ENCODE peak calls at places on chromosomes 12 and 14, in six cellular contexts. C is pancreas, L is astrocyte, X is transverse colon, N is hepatocyte, T is MCF 10A. M is an unnamed sample.

GRCh38 chr12:111597731-111598636 is 1.1 kb downstream of the ATXN2 start:
- DNase-seq in X (peak; percentile 58), L (no peak), C (peak; percentile 53), N (peak; percentile 63), T (peak; percentile 45), M (peak; percentile 49)

GRCh38 chr14:90159688-90160087 is 96.7 kb upstream of the PSMC1 start:
- DNase-seq in C (no peak), L (no peak), N (no peak), X (no peak), T (no peak), M (no peak)

GRCh38 chr14:88835661-88836060 is 11.2 kb downstream of the TTC8 start:
- DNase-seq in N (no peak), L (no peak), T (no peak), C (no peak), X (no peak), M (peak; percentile 14)

GRCh38 chr12:38153737-38154061 is 162.9 kb upstream of the ALG10B start:
- DNase-seq in X (no peak), T (no peak), N (no peak), C (no peak), L (no peak), M (no peak)

GRCh38 chr14:80940146-80940545 is 1.4 kb downstream of the CEP128 start:
- DNase-seq in X (no peak), N (no peak), L (no peak), C (no peak), T (peak; percentile 47), M (no peak)

GRCh38 chr12:54156578-54156977 is 32.2 kb downstream of the SMUG1 start:
- DNase-seq in C (no peak), X (no peak), N (no peak), L (no peak), T (no peak), M (no peak)

GRCh38 chr12:62331306-62331705 is 71.1 kb downstream of the USP15 start:
- DNase-seq in N (no peak), T (no peak), X (no peak), L (no peak), C (no peak), M (no peak)

GRCh38 chr12:22577667-22578066 is 33.3 kb upstream of the C2CD5 start:
- DNase-seq in N (no peak), T (no peak), C (no peak), L (no peak), X (no peak), M (peak; percentile 7)

GRCh38 chr12:19048943-19049342 is 80.6 kb upstream of the PLEKHA5 start:
- DNase-seq in N (no peak), L (peak; percentile 28), C (no peak), X (no peak), T (peak; percentile 10), M (no peak)

GRCh38 chr14:61003571-61003970 is 22.5 kb downstream of the SLC38A6 start:
- DNase-seq in T (no peak), X (no peak), L (peak; percentile 32), C (no peak), N (no peak), M (peak; percentile 49)

GRCh38 chr14:104096751-104097700 is 11.5 kb downstream of the ASPG start:
- DNase-seq in C (no peak), N (no peak), X (peak; percentile 12), L (no peak), T (no peak), M (no peak)

GRCh38 chr12:60847281-60847680 is 1251.5 kb downstream of the SLC16A7 start:
- DNase-seq in T (no peak), L (no peak), N (no peak), C (no peak), X (no peak), M (no peak)

GRCh38 chr12:95218164-95218851 is 701 bp downstream of the VEZT start:
- DNase-seq in X (peak; percentile 82), T (no peak), C (no peak), N (no peak), L (peak; percentile 60), M (peak; percentile 62)

GRCh38 chr12:75635606-75636444 is 124.4 kb upstream of the KRR1 start:
- DNase-seq in C (no peak), N (peak; percentile 43), X (no peak), L (peak; percentile 99), T (peak; percentile 68), M (peak; percentile 77)

DNA sequence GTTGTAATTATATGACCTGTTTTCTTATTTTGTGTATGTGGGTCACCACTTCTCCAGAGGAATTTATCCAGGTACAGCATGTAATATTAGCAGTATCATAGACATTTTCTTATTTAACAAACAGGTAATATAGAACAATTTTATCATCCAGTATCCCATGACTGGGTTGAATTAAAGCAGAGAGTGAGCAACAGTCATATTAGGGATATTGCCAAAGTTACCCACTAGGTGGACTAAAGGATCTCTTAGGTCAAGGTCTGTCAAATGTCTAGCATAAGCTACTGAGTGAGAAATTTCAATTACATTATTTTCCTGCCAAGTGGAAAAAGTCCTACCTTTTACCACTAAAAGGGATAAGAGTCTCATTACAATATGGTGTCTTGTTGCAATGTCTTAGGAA is 62.1 kb upstream of the TRIM9 start:
- DNase-seq in L (no peak), N (peak; percentile 14), X (no peak), T (peak; percentile 44), C (no peak), M (peak; percentile 48)
- TF ChIP-seq CTCF in L (peak; percentile 22), N (no peak), X (peak; percentile 15), T (peak; percentile 33), C (no peak), M (peak; percentile 55)

GRCh38 chr14:54225457-54225856 is 171.3 kb upstream of the CDKN3 start:
- DNase-seq in N (no peak), L (no peak), T (no peak), X (no peak), C (no peak), M (no peak)

GRCh38 chr14:54226558-54226957 is 170.2 kb upstream of the CDKN3 start:
- DNase-seq in C (no peak), L (no peak), N (no peak), X (no peak), T (no peak), M (no peak)

GRCh38 chr14:54223978-54224377 is 172.8 kb upstream of the CDKN3 start:
- DNase-seq in L (no peak), T (no peak), N (no peak), X (no peak), C (no peak), M (no peak)

GRCh38 chr14:54229136-54229535 is 167.7 kb upstream of the CDKN3 start:
- DNase-seq in L (no peak), X (no peak), T (no peak), N (no peak), C (no peak), M (no peak)

GRCh38 chr14:54226103-54226502 is 170.7 kb upstream of the CDKN3 start:
- DNase-seq in T (peak; percentile 30), C (no peak), N (no peak), L (no peak), X (no peak), M (peak; percentile 44)
- TF ChIP-seq CTCF in T (no peak), C (no peak), N (no peak), L (no peak), X (no peak), M (no peak)

GRCh38 chr12:120688527-120689071 is 1.6 kb downstream of the MLEC start:
- DNase-seq in X (peak; percentile 56), C (no peak), T (peak; percentile 43), L (peak; percentile 27), N (peak; percentile 57), M (no peak)

GRCh38 chr12:120684523-120684932 is 2.4 kb upstream of the MLEC start:
- DNase-seq in N (no peak), X (no peak), C (no peak), L (no peak), T (peak; percentile 81), M (peak; percentile 32)

GRCh38 chr12:120686151-120686689 is 729 bp upstream of the MLEC start:
- DNase-seq in T (peak; percentile 98), X (peak; percentile 99), L (peak; percentile 91), N (peak; percentile 99), C (peak; percentile 98), M (peak; percentile 98)

GRCh38 chr12:120687570-120688289 is 781 bp downstream of the MLEC start:
- DNase-seq in C (no peak), N (peak; percentile 54), X (peak; percentile 40), T (no peak), L (no peak), M (no peak)

DNA sequence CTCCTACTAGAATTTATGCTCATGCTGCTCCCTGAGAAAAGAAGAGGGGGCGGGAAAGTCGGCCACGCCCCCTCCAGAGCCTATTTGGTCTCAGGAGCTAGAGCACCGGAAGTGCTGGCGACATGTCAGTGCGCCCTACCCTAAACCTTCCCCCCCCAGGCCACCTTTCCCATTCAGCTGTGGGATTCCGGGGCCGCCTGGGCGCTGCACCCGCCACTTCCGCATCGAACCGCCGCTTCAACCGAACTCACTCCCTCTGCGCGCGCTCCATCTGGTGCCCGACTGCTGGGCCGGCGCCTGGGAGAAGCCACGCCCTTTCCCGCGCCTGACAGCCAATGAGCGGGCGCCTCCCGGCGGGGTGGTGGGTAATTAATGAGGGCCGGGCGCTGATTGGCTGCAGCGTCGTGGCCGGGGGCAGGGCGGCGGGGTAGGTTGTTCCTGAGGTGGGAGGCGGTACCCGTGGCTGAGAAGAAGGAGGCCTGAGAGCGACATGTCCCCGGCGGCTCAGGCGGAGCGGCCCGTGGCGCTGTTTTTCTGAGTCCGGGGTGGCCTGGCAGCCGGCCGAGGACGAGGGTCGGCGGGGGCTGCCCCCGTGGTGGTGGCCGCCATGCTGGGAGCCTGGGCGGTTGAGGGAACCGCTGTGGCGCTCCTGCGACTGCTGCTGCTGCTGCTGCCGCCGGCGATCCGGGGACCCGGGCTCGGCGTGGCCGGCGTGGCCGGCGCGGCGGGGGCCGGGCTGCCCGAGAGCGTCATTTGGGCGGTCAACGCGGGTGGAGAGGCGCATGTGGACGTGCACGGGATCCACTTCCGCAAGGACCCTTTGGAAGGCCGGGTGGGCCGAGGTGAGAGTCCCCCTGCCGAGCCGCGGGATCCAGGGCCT is at the start of gene MLEC:
- DNase-seq in X (peak; percentile 99), T (peak; percentile 98), N (peak; percentile 99), L (peak; percentile 91), C (peak; percentile 97), M (peak; percentile 96)
- TF ChIP-seq CTCF in X (no peak), T (no peak), N (peak; percentile 5), L (no peak), C (no peak), M (no peak)

GRCh38 chr12:102119674-102120563 is at the start of the genes NUP37 and PARPBP:
- DNase-seq in X (peak; percentile 91), N (peak; percentile 93), C (peak; percentile 82), L (peak; percentile 76), T (peak; percentile 88), M (peak; percentile 85)
- TF ChIP-seq CTCF in X (no peak), N (no peak), C (no peak), L (no peak), T (no peak), M (no peak)

GRCh38 chr14:47040490-47040889 is 388.9 kb upstream of the RPL10L start:
- DNase-seq in N (peak; percentile 65), C (no peak), L (peak; percentile 6), T (peak; percentile 14), X (no peak), M (no peak)
- TF ChIP-seq CTCF in N (peak; percentile 66), C (no peak), L (peak; percentile 6), T (no peak), X (no peak), M (no peak)